ENCODE peak calls at places on chromosomes 12 and 14, in ten cellular contexts. P is CD4-positive, alpha-beta T cell; D is AG04450; N is body of pancreas; U is hepatocyte; Y is RWPE1; Q is HCT116; J is stomach; V is brain microvascular endothelial cell; R is sigmoid colon. B is an unnamed sample.

GRCh38 chr12:114767906-114768697 is 84.1 kb upstream of the TBX3 start:
- DNase-seq in P (no peak), D (no peak), N (no peak), U (peak), Y (no peak), Q (no peak), J (no peak), V (no peak), R (no peak), B (peak)

GRCh38 chr12:49763006-49763591 is 21.7 kb downstream of the TMBIM6 start:
- DNase-seq in P (peak), D (no peak), N (peak), U (peak), Y (peak), Q (no peak), J (peak), V (peak), R (peak), B (peak)

GRCh38 chr12:81998761-81999378 is 239.7 kb upstream of the PPFIA2 start:
- DNase-seq in P (no peak), D (no peak), N (no peak), U (no peak), Y (peak), Q (no peak), J (no peak), V (peak), R (no peak), B (no peak)

GRCh38 chr14:75981826-75982723 is at the start of gene TGFB3:
- DNase-seq in P (peak), D (peak), N (peak), U (peak), Y (peak), Q (peak), J (peak), V (peak), R (peak), B (peak)

GRCh38 chr14:69726761-69727511 is 40.0 kb upstream of the SRSF5 start:
- DNase-seq in P (peak), D (peak), N (peak), U (peak), Y (peak), Q (no peak), J (peak), V (peak), R (peak), B (peak)

GRCh38 chr14:69045857-69046351 is 66.8 kb upstream of the ACTN1 start:
- DNase-seq in P (no peak), D (no peak), N (no peak), U (no peak), Y (no peak), Q (no peak), J (no peak), V (no peak), R (no peak), B (no peak)

GRCh38 chr14:74924061-74924460 is 1.0 kb upstream of the RPS6KL1 start:
- DNase-seq in P (no peak), D (no peak), N (no peak), U (no peak), Y (no peak), Q (no peak), J (no peak), V (no peak), R (no peak), B (no peak)

GRCh38 chr12:121953695-121954094 is 35.3 kb downstream of the CFAP251 start:
- DNase-seq in P (no peak), D (no peak), N (no peak), U (no peak), Y (no peak), Q (no peak), J (no peak), V (no peak), R (no peak), B (no peak)

GRCh38 chr14:90900712-90901111 is 84.5 kb upstream of the TTC7B start:
- DNase-seq in P (no peak), D (no peak), N (no peak), U (no peak), Y (no peak), Q (no peak), J (no peak), V (no peak), R (no peak), B (no peak)

GRCh38 chr12:124686001-124686884 is 118.8 kb upstream of the NCOR2 start:
- DNase-seq in P (no peak), D (no peak), N (no peak), U (no peak), Y (peak), Q (no peak), J (no peak), V (peak), R (no peak), B (no peak)

GRCh38 chr14:105501504-105502291 is 10.7 kb downstream of the TEDC1 start:
- DNase-seq in P (no peak), D (no peak), N (no peak), U (no peak), Y (no peak), Q (no peak), J (no peak), V (no peak), R (peak), B (no peak)

GRCh38 chr12:79331870-79332269 is 358.9 kb downstream of the PAWR start:
- DNase-seq in P (no peak), D (no peak), N (no peak), U (no peak), Y (no peak), Q (no peak), J (no peak), V (peak), R (no peak), B (no peak)

GRCh38 chr14:21206753-21207684 is 51.2 kb upstream of the OR5AU1 start:
- DNase-seq in P (no peak), D (no peak), N (no peak), U (no peak), Y (no peak), Q (no peak), J (no peak), V (no peak), R (no peak), B (no peak)

GRCh38 chr12:76719171-76719631 is 44.7 kb upstream of the ZDHHC17 start:
- DNase-seq in P (no peak), D (no peak), N (no peak), U (no peak), Y (no peak), Q (no peak), J (no peak), V (no peak), R (no peak), B (no peak)

GRCh38 chr14:50036637-50037036 is 79.7 kb downstream of the VCPKMT start:
- DNase-seq in P (no peak), D (no peak), N (no peak), U (no peak), Y (no peak), Q (no peak), J (no peak), V (no peak), R (no peak), B (no peak)

GRCh38 chr14:76761849-76762616 is 765 bp downstream of the VASH1 start:
- DNase-seq in P (no peak), D (no peak), N (no peak), U (no peak), Y (no peak), Q (no peak), J (no peak), V (no peak), R (no peak), B (no peak)

GRCh38 chr14:78612666-78613065 is 442.5 kb downstream of the NRXN3 start:
- DNase-seq in P (no peak), D (no peak), N (no peak), U (no peak), Y (no peak), Q (no peak), J (no peak), V (no peak), R (no peak), B (no peak)

GRCh38 chr12:59182191-59182590 is 261.9 kb upstream of the LRIG3 start:
- DNase-seq in P (no peak), D (no peak), N (no peak), U (no peak), Y (no peak), Q (no peak), J (no peak), V (peak), R (no peak), B (no peak)

GRCh38 chr12:75909714-75910451 is 121.7 kb downstream of the PHLDA1 start:
- DNase-seq in P (no peak), D (no peak), N (peak), U (no peak), Y (no peak), Q (no peak), J (no peak), V (no peak), R (no peak), B (no peak)

GRCh38 chr14:99041141-99041819 is 230.7 kb downstream of the BCL11B start:
- DNase-seq in P (peak), D (no peak), N (no peak), U (no peak), Y (no peak), Q (no peak), J (peak), V (no peak), R (no peak), B (no peak)

GRCh38 chr12:6708968-6709394 is 8.4 kb upstream of the PIANP start:
- DNase-seq in P (no peak), D (no peak), N (no peak), U (no peak), Y (no peak), Q (no peak), J (no peak), V (no peak), R (no peak), B (peak)

GRCh38 chr14:52711666-52712065 is 4.7 kb downstream of the PSMC6 start:
- DNase-seq in P (no peak), D (no peak), N (no peak), U (no peak), Y (no peak), Q (no peak), J (no peak), V (no peak), R (no peak), B (no peak)

GRCh38 chr12:112564160-112564559 is 145.4 kb downstream of the PTPN11 start:
- DNase-seq in P (no peak), D (no peak), N (no peak), U (no peak), Y (no peak), Q (no peak), J (no peak), V (no peak), R (no peak), B (no peak)
- TF ChIP-seq CTCF in P (no peak), D (no peak), N (no peak), U (no peak), Y (no peak), Q (peak), J (no peak), V (no peak), R (no peak), B (no peak)

GRCh38 chr14:39113685-39114072 is 444 bp upstream of the GEMIN2 start:
- DNase-seq in P (no peak), D (no peak), N (no peak), U (no peak), Y (no peak), Q (no peak), J (no peak), V (no peak), R (no peak), B (no peak)
- H3K27ac ChIP-seq in P (peak), D (no peak), N (peak), U (peak), Y (peak), Q (peak), J (peak), V (peak), R (peak), B (peak)

DNA sequence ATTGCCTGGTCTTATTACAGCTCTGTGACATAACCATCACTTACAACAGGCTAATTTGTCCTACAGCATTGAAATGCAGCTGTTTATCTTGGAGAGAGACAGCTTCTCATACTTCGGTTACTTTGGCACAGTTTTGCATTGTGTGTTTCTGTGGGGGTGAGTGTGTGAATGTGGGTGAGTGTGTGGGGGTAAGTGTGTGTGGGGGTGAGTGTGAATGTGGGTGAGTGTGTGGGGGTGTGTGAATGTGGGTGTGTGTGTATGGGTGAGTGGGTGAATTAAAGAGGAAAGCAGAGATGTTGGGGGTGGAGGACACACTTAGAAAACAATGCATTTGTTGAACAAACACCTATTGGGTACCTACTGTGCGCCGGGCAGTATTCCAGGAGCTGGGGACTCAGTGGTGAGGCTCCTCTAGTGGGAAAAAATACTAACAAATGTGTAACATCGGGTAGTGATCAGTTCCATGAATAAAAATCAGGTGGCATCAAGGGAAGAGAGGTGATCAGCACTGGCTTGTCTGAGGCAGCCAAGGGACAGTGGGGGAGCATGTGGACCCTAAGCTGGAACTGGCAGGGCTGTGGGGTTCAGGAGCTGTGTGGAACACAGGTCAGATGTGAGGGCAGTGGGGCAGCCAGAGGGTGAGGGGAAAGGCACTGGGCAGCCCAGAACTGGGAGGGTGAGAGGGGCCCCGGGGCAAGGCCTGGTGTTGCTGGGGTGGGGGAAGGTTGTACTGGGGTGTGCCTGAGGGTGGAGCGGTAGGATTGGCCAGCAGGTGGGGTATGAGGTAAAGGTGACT is 44.1 kb upstream of the AMN start:
- DNase-seq in P (no peak), D (no peak), N (no peak), U (no peak), Y (no peak), Q (no peak), J (no peak), V (no peak), R (no peak), B (no peak)
- TF ChIP-seq CTCF in P (no peak), D (no peak), N (no peak), U (peak), Y (no peak), Q (peak), J (no peak), V (no peak), R (no peak), B (no peak)

DNA sequence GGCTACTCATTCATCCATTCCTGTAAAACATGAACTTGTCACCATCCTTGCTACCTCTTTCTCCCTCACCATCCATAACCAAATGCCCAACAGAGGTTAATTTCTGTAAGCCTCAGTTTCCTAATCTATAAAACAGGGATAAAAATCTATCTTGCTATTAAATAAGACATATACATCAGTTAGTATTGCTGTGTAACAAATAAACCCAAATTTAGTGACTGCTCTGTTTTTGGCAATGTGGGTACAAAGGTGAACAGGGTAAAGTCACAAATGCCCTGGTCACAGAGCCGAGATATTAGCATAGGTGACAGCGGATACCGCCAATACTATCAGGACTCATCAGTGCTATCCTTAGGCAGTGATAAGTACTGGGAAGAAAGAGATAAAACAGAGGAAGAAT is 3.6 kb upstream of the FBXO21 start:
- DNase-seq in P (no peak), D (no peak), N (no peak), U (no peak), Y (no peak), Q (no peak), J (no peak), V (no peak), R (no peak), B (no peak)
- H3K27ac ChIP-seq in P (no peak), D (no peak), N (no peak), U (no peak), Y (no peak), Q (no peak), J (no peak), V (no peak), R (no peak), B (no peak)

GRCh38 chr14:22264759-22265158 is 324.3 kb downstream of the DAD1 start:
- DNase-seq in P (no peak), D (no peak), N (no peak), U (no peak), Y (no peak), Q (no peak), J (no peak), V (no peak), R (no peak), B (no peak)

GRCh38 chr14:22263961-22264360 is 325.1 kb downstream of the DAD1 start:
- DNase-seq in P (no peak), D (no peak), N (no peak), U (no peak), Y (no peak), Q (no peak), J (no peak), V (no peak), R (no peak), B (no peak)

GRCh38 chr14:22266683-22267082 is 322.3 kb downstream of the DAD1 start:
- DNase-seq in P (no peak), D (no peak), N (no peak), U (no peak), Y (no peak), Q (no peak), J (no peak), V (no peak), R (no peak), B (no peak)

GRCh38 chr14:22266141-22266442 is 322.9 kb downstream of the DAD1 start:
- DNase-seq in P (no peak), D (no peak), N (no peak), U (no peak), Y (peak), Q (no peak), J (no peak), V (no peak), R (no peak), B (no peak)

DNA sequence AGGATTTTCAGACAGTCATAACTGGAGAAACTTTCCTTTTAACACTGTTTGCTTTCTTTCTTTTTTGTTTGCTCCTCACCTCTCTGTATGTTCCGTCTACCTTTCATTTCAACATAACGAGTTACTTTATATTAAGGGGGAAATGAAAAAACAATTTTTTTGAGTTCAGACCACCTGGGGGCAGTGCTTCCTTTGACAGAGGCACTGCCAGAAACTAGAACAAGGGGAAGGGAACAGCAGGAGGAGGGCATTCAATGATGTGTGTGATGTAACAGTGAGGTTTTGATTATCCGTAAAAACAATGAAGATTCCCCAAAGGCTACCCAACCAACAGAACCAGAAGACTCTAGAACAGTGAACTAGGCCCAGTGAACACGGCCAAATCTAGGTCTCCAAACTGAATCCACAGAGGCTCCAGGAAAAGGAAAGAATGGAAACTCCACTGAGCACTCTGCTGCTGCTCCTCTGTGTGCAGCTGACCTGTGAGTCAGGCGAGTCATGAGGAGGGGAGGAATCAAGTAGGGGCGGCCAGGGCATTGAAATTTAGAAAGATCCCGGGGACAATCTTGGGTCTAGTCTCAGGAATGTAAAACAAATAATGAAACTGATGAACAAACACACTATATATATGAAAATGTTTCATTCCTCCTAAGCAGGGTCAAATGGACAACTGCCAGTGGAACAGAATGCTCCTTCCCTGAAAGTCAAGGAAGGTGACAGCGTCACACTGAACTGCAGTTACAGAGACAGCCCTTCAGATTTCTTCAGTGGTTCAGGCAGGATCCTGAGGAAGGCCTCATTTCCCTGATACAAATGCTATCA is 323.5 kb downstream of the DAD1 start:
- DNase-seq in P (no peak), D (no peak), N (no peak), U (peak), Y (peak), Q (no peak), J (no peak), V (peak), R (no peak), B (no peak)
- TF ChIP-seq CTCF in P (no peak), D (peak), N (no peak), U (peak), Y (no peak), Q (peak), J (no peak), V (peak), R (no peak), B (no peak)

DNA sequence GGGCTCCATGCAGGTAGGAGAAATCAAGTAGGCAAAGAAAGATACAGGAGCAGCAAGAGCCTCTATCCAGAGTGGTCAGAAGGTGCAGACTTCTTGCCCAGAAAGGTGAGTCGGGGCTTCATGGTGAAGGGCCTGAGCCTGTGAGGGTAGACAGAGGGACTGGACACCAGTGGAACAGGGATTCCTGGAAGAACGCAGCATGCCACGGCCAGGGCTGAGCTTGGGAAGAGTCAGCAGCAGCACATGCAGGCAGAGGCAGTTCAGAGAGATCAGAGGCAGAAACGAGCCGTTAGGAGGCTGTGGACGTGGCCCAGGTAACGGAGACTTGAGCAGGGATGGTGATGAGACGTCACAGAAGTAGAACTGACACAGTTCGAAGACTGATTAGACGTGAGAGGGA is 202.6 kb upstream of the DIO3 start:
- DNase-seq in P (no peak), D (no peak), N (no peak), U (no peak), Y (no peak), Q (no peak), J (no peak), V (no peak), R (peak), B (peak)
- H3K27ac ChIP-seq in P (no peak), D (no peak), N (no peak), U (peak), Y (no peak), Q (no peak), J (peak), V (no peak), R (peak), B (no peak)

DNA sequence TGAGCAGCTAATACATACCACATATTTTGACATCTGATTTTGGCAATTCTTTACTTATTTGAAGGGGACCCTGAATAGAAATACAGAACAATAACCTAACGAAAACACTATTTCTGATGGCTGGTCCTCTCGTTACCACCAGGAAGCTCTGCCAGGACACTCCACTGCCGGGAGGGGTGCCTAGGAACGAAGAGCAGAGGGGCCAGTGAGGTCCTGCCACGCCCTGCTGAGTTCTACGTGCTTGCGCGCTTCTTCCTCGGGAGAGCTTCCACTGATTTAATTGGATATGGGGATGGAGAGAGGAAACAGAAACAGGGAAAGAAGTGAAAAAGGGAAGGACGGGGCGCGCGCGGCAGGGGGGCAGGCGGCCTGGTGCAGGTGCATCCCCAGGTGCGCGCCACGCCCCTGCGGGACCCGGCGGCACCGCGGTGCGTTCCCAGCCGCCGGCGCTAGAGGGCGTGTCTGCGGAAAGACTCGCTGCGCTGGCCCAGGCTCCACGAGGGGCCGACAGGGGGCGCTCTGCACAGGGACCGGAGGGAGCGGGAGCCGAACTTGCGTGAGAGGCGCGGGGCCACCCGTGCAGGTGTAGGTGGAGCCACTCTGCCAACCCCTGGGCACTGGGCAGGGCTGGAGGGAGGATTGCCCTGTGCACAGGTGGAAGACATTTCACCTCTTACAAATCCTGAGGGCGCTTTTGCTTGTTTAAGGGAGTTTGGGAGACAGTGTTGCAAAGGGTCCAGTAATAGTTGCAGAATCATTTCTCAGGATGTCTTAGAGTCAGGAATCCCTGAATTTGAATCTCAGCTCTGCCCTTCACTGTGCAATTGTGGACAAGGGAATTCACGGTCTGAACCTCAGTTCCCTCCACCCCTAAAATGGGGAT is 986.3 kb upstream of the TMEM132C start:
- DNase-seq in P (peak), D (no peak), N (peak), U (peak), Y (peak), Q (peak), J (peak), V (no peak), R (no peak), B (peak)
- TF ChIP-seq CTCF in P (peak), D (peak), N (peak), U (peak), Y (peak), Q (peak), J (no peak), V (peak), R (peak), B (peak)

B was measured in spleen.